ENCODE peak calls at places on chromosomes 2 and 18, in five cellular contexts. E is IMR-90, F is lower leg skin, A is H54, H is NB4. N is an unnamed sample.

GRCh38 chr2:201366166-201366565 is 9.0 kb upstream of the FLACC1 start:
- DNase-seq in E (peak; percentile 57), F (no peak), A (no peak), H (no peak), N (no peak)

GRCh38 chr2:72937356-72937669 is 20.0 kb downstream of the EMX1 start:
- DNase-seq in E (no peak), F (no peak), A (no peak), H (no peak), N (no peak)

GRCh38 chr2:191721331-191721730 is 43.4 kb downstream of the NABP1 start:
- DNase-seq in E (no peak), F (no peak), A (no peak), H (no peak), N (no peak)

GRCh38 chr2:191866675-191867506 is 20.0 kb upstream of the CAVIN2 start:
- DNase-seq in E (peak; percentile 93), F (peak; percentile 22), A (no peak), H (peak; percentile 16), N (no peak)

GRCh38 chr18:48766025-48766424 is 184.7 kb downstream of the SMAD7 start:
- DNase-seq in E (peak; percentile 73), F (no peak), A (no peak), H (no peak), N (no peak)

GRCh38 chr2:172434821-172435607 is 7.6 kb downstream of the ITGA6 start:
- DNase-seq in E (peak; percentile 18), F (no peak), A (no peak), H (peak; percentile 60), N (no peak)

GRCh38 chr2:95346738-95347671 is 49.9 kb downstream of the KCNIP3 start:
- DNase-seq in E (no peak), F (no peak), A (no peak), H (no peak), N (no peak)

GRCh38 chr2:213232649-213233437 is 51.4 kb upstream of the SPAG16 start:
- DNase-seq in E (peak; percentile 29), F (no peak), A (no peak), H (peak; percentile 87), N (no peak)

GRCh38 chr2:154452906-154453493 is 245.5 kb upstream of the KCNJ3 start:
- DNase-seq in E (no peak), F (no peak), A (no peak), H (peak; percentile 53), N (no peak)

GRCh38 chr2:136116111-136116812 is 1.7 kb downstream of the CXCR4 start:
- DNase-seq in E (no peak), F (no peak), A (no peak), H (peak; percentile 93), N (no peak)

GRCh38 chr2:222942556-222942955 is 81.7 kb downstream of the ACSL3 start:
- DNase-seq in E (no peak), F (no peak), A (no peak), H (no peak), N (no peak)

GRCh38 chr2:206028101-206028500 is 57.9 kb downstream of the INO80D start:
- DNase-seq in E (peak; percentile 11), F (no peak), A (no peak), H (no peak), N (no peak)

GRCh38 chr18:72612894-72613537 is 68.9 kb upstream of the CBLN2 start:
- DNase-seq in E (no peak), F (no peak), A (no peak), H (peak; percentile 9), N (no peak)

GRCh38 chr18:67463829-67464228 is 52.7 kb downstream of the DSEL start:
- DNase-seq in E (no peak), F (no peak), A (no peak), H (peak; percentile 31), N (no peak)

GRCh38 chr2:71932027-71932779 is 215.5 kb downstream of the CYP26B1 start:
- DNase-seq in E (no peak), F (no peak), A (no peak), H (no peak), N (no peak)

GRCh38 chr2:142989276-142990204 is 112.1 kb downstream of the KYNU start:
- DNase-seq in E (peak; percentile 71), F (no peak), A (no peak), H (peak; percentile 67), N (no peak)

GRCh38 chr18:55338955-55339662 is 248.9 kb downstream of the TCF4 start:
- DNase-seq in E (peak; percentile 28), F (no peak), A (no peak), H (peak; percentile 10), N (no peak)

GRCh38 chr2:240932724-240933047 is 26.6 kb downstream of the CROCC2 start:
- DNase-seq in E (no peak), F (no peak), A (no peak), H (no peak), N (no peak)

GRCh38 chr2:222703866-222704265 is 32.4 kb downstream of the MOGAT1 start:
- DNase-seq in E (peak; percentile 82), F (no peak), A (no peak), H (no peak), N (no peak)

DNA sequence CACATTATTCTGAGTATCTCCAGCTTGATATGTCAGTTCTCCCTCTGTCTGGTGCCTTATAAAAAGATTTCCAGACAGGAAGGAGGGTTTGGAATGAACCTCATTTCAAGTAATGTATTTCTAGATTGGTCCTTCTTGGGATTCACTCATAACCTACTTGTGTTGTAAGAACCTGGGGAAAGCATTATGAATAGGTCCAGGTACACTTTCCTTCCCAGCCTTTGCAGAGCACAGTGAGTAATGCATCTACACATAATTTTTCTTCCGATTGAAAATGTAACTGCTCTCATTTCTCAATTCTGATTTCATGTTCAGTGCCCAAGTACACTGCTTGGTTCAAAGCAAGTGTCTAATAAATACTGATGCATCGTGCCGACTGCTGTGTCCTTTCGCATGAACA is 25.0 kb upstream of the ACAA2 start:
- DNase-seq in E (no peak), F (no peak), A (no peak), H (no peak), N (no peak)
- TF ChIP-seq POLR2A in E (no peak), F (no peak), A (no peak), H (no peak), N (no peak)

DNA sequence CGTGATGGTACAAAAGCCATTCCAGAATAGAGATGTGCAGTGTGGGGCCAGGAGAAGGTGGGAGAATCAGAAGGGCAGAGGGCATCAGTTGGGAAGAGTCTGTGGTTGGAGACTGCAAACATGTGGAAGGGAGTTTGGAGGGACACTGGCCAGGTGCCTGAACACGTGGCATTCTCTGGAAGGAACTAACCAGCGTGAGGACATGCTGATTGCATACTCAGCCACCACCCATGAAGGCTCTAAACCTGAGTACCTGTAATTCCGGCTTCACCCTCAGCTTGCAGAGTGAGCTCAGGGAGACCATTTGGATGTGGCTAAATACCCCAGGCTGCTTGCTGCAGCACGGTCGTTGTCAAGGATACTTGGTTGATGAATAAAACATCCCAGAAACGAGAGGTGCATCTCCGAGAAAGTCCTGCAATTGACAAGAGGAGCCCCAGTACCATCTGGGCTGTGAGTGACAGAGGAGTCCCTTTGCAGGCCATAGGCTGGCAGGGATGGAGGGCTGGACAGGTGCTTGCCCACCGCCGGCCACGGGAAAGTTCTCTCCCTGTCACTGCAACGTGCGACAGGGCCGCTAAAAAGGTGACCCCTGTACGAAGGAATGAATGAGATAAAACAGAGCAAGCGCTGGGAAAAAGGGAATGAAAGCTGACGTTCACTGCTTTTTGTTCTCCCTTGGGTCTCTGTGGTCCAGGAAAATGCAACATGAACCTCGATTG is 5.0 kb downstream of the ACKR3 start:
- DNase-seq in E (no peak), F (no peak), A (no peak), H (no peak), N (no peak)
- TF ChIP-seq POLR2A in E (no peak), F (no peak), A (no peak), H (no peak), N (no peak)

DNA sequence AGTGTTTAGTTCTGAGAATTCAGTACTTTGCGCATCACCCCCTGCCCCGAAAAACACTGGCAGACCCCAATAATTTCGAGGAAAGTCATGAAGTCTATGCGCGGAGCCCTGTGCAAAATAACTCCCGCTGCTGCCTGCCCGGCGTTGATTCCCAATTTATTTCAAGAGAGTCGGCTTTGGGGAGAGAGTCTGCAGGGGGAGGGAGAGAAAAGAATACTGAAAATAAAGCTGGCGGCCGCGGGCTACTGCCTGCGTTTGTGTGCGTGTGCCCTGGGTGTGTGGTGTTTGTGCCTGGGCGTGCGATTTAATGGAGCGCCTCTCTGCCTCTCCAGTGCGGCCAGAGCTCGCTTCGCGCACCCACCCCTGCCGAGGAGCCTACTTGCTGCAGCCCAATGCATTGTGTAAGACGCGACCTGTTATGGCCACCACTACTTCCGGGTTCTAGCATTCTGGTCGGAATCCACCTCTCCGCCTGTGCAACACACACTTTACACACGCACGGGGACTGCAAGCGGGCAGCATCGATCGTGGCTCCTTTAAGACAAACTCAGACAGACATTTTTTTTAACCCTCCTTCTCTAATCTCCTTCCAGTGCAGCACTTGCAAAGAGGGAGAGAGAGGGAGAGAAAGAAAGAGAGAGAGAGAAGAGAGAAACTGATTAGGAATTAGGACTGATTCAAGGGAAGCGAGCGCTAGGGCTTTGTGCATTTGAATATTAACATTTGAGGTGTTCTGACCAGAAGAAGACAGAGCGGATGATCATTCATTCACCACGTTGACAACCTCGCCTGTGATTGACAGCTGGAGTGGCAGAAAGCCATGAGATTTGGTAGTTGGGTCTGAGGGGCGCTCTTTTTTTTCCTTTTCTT is at the start of gene MEIS1:
- DNase-seq in E (peak; percentile 100), F (peak; percentile 94), A (peak; percentile 83), H (peak; percentile 92), N (no peak)
- TF ChIP-seq POLR2A in E (peak; percentile 99), F (no peak), A (peak; percentile 60), H (no peak), N (no peak)

DNA sequence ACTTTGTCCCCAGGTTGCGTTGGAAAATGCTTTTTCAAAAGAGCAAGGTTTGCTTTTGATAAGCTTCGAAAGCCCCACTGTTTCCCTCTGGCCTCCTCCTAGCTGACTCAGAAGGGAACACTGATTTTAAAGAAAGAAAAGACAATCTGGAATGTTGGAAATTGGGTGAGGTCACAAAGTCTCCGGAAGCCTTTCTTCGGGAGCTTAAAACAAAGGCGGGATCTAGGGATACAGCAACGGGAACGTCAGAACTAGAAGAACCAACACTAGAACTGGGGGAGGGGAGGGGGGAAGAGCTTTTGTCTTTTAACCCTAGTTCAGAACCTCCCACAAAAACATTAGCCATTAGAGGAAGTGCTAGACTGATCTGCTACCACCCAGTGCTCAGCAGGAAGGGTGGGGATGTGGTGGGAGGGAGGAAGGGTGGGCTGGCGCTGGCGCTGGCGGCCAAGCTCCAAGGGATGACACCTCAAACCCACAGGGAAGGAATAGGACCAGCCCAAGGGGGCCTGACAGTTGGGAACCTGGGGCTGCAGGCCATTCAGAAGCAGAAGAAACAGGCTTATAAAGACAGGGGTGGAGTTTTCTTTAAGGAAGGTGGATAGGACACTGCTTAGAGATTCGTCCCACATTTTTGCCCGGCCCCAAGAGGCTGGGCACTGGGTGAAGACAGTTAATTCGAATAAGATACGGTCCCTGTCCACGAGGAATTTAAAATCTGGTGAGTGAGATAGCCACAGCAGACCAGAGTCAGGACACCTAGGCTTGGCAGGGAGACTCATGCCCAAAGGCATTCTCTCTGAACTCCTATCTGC is 1.7 kb downstream of the TMSB10 start:
- DNase-seq in E (peak; percentile 75), F (peak; percentile 81), A (peak; percentile 55), H (peak; percentile 92), N (peak; percentile 62)
- TF ChIP-seq POLR2A in E (peak; percentile 45), F (no peak), A (peak; percentile 59), H (no peak), N (peak; percentile 56)

N was measured in GM12892.